ENCODE peak calls at places on chromosomes 7 and 10, in four cellular contexts. One of them, this sample, is unnamed.
A peak's percentile ranks its signal among the peaks of the same experiment; 100 is the strongest.

GRCh38 chr7:20287317-20287716 is 43.4 kb upstream of the ITGB8 start:
- DNase-seq in fibroblast of mammary gland: no peak
- DNase-seq in lower leg skin: no peak
- DNase-seq in endodermal cell: no peak
- DNase-seq in this sample: no peak

GRCh38 chr10:112361951-112362770 is 11.8 kb upstream of the ACSL5 start:
- DNase-seq in fibroblast of mammary gland: peak; percentile 80
- DNase-seq in lower leg skin: peak; percentile 69
- DNase-seq in endodermal cell: peak; percentile 61
- DNase-seq in this sample: peak; percentile 89

GRCh38 chr10:128530301-128530700 is 404.1 kb upstream of the MKI67 start:
- DNase-seq in fibroblast of mammary gland: peak; percentile 10
- DNase-seq in lower leg skin: no peak
- DNase-seq in endodermal cell: no peak
- DNase-seq in this sample: no peak

GRCh38 chr7:92684274-92684673 is 94.1 kb upstream of the FAM133B start:
- DNase-seq in fibroblast of mammary gland: no peak
- DNase-seq in lower leg skin: no peak
- DNase-seq in endodermal cell: no peak
- DNase-seq in this sample: no peak

GRCh38 chr10:114715171-114715670 is 57.1 kb upstream of the ABLIM1 start:
- DNase-seq in fibroblast of mammary gland: peak; percentile 45
- DNase-seq in lower leg skin: no peak
- DNase-seq in endodermal cell: no peak
- DNase-seq in this sample: no peak

GRCh38 chr10:29386347-29386999 is 97.6 kb downstream of the LYZL1 start:
- DNase-seq in fibroblast of mammary gland: peak; percentile 42
- DNase-seq in lower leg skin: no peak
- DNase-seq in endodermal cell: peak; percentile 57
- DNase-seq in this sample: no peak

GRCh38 chr7:47735431-47736345 is 153.8 kb upstream of the TNS3 start:
- DNase-seq in fibroblast of mammary gland: no peak
- DNase-seq in lower leg skin: no peak
- DNase-seq in endodermal cell: no peak
- DNase-seq in this sample: no peak

GRCh38 chr10:59337254-59337653 is 25.1 kb downstream of the FAM13C start:
- DNase-seq in fibroblast of mammary gland: peak; percentile 79
- DNase-seq in lower leg skin: peak; percentile 59
- DNase-seq in endodermal cell: no peak
- DNase-seq in this sample: no peak

GRCh38 chr7:97269741-97270140 is 152.2 kb downstream of the SDHAF3 start:
- DNase-seq in fibroblast of mammary gland: peak; percentile 93
- DNase-seq in lower leg skin: no peak
- DNase-seq in endodermal cell: no peak
- DNase-seq in this sample: no peak

GRCh38 chr10:34437897-34438296 is 377.2 kb downstream of the PARD3 start:
- DNase-seq in fibroblast of mammary gland: no peak
- DNase-seq in lower leg skin: no peak
- DNase-seq in endodermal cell: no peak
- DNase-seq in this sample: no peak

GRCh38 chr7:22356855-22357310 is at the start of gene RAPGEF5:
- DNase-seq in fibroblast of mammary gland: no peak
- DNase-seq in lower leg skin: no peak
- DNase-seq in endodermal cell: peak; percentile 85
- DNase-seq in this sample: no peak

GRCh38 chr10:24988831-24989769 is 26.9 kb downstream of the ENKUR start:
- DNase-seq in fibroblast of mammary gland: no peak
- DNase-seq in lower leg skin: no peak
- DNase-seq in endodermal cell: no peak
- DNase-seq in this sample: no peak

GRCh38 chr10:30456262-30456661 is 22.3 kb downstream of the MAP3K8 start:
- DNase-seq in fibroblast of mammary gland: no peak
- DNase-seq in lower leg skin: no peak
- DNase-seq in endodermal cell: no peak
- DNase-seq in this sample: no peak

GRCh38 chr7:116322541-116322940 is 112.2 kb downstream of the TES start:
- DNase-seq in fibroblast of mammary gland: no peak
- DNase-seq in lower leg skin: no peak
- DNase-seq in endodermal cell: no peak
- DNase-seq in this sample: no peak

GRCh38 chr7:151697515-151697895 is 177.8 kb upstream of the RHEB start:
- DNase-seq in fibroblast of mammary gland: no peak
- DNase-seq in lower leg skin: no peak
- DNase-seq in endodermal cell: no peak
- DNase-seq in this sample: no peak

GRCh38 chr7:151631149-151631967 is 111.7 kb upstream of the RHEB start:
- DNase-seq in fibroblast of mammary gland: no peak
- DNase-seq in lower leg skin: no peak
- DNase-seq in endodermal cell: peak; percentile 75
- DNase-seq in this sample: no peak

GRCh38 chr7:38801786-38802185 is 107.2 kb downstream of the VPS41 start:
- DNase-seq in fibroblast of mammary gland: no peak
- DNase-seq in lower leg skin: no peak
- DNase-seq in endodermal cell: no peak
- DNase-seq in this sample: no peak

GRCh38 chr10:22253578-22253882 is 35.7 kb upstream of the EBLN1 start:
- DNase-seq in fibroblast of mammary gland: no peak
- DNase-seq in lower leg skin: peak; percentile 22
- DNase-seq in endodermal cell: no peak
- DNase-seq in this sample: no peak

GRCh38 chr7:83060218-83060617 is 102.5 kb downstream of the PCLO start:
- DNase-seq in fibroblast of mammary gland: no peak
- DNase-seq in lower leg skin: no peak
- DNase-seq in endodermal cell: no peak
- DNase-seq in this sample: no peak

GRCh38 chr7:99928994-99929729 is at the start of gene GJC3:
- DNase-seq in fibroblast of mammary gland: peak; percentile 53
- DNase-seq in lower leg skin: peak; percentile 29
- DNase-seq in endodermal cell: peak; percentile 91
- DNase-seq in this sample: no peak

GRCh38 chr7:84247591-84247990 is 53.0 kb upstream of the SEMA3A start:
- DNase-seq in fibroblast of mammary gland: peak; percentile 81
- DNase-seq in lower leg skin: no peak
- DNase-seq in endodermal cell: no peak
- DNase-seq in this sample: no peak
- TF ChIP-seq CTCF in fibroblast of mammary gland: peak; percentile 17
- TF ChIP-seq CTCF in lower leg skin: no peak
- TF ChIP-seq CTCF in endodermal cell: no peak
- TF ChIP-seq CTCF in this sample: no peak

GRCh38 chr7:156172638-156173037 is 360.4 kb upstream of the SHH start:
- DNase-seq in fibroblast of mammary gland: no peak
- DNase-seq in lower leg skin: no peak
- DNase-seq in endodermal cell: peak; percentile 24
- DNase-seq in this sample: no peak
- TF ChIP-seq CTCF in fibroblast of mammary gland: no peak
- TF ChIP-seq CTCF in lower leg skin: no peak
- TF ChIP-seq CTCF in endodermal cell: no peak
- TF ChIP-seq CTCF in this sample: no peak

DNA sequence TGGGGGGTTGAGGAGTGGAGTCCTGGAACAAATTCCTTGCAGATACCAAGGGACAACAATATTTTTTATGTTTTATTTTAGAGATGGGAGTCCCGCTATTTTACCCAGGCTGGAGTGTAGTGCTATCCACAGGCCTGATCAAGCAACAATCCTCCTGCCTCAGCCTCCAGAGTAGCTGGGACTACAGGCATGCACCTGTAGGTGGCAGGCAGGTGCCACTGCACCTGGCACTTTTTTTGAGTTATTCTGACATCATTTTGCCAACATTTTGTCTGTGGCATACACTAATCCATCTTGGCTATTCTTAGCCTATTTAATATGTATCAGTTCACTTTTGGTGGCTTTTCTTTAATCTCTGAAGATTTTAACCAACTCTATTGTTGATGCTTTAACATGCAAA is 317.8 kb upstream of the MTPN start:
- DNase-seq in fibroblast of mammary gland: no peak
- DNase-seq in lower leg skin: no peak
- DNase-seq in endodermal cell: peak; percentile 44
- DNase-seq in this sample: no peak
- TF ChIP-seq CTCF in fibroblast of mammary gland: no peak
- TF ChIP-seq CTCF in lower leg skin: no peak
- TF ChIP-seq CTCF in endodermal cell: peak; percentile 58
- TF ChIP-seq CTCF in this sample: no peak

DNA sequence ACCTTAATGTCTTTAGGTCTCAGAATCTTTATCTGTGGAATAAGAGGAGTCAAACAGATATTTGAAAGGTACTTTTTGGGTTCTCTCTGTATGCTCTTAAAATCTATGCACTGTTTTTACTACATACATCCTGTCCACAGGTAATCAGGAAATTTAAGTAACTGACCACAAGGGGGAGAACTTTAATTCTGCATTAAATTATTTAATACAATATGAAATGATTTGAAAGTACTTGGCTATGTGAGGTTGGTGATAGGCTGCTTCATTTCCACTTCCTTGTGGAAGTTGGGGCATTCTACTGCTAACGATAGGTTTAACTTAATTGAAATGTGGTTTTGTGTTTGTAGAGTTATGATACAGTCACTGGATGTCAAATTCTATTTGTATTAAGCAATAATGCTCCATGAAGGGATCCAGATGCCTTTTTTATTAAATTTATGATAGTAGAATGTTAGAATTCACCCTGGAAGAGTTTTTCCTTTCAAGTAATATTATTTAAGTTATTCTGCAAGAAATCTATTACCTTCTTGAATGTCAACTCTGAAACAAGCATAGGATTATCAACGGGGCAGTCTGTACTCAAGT is 6.0 kb downstream of the TEX47 start:
- DNase-seq in fibroblast of mammary gland: peak; percentile 33
- DNase-seq in lower leg skin: no peak
- DNase-seq in endodermal cell: no peak
- DNase-seq in this sample: no peak
- TF ChIP-seq CTCF in fibroblast of mammary gland: peak; percentile 46
- TF ChIP-seq CTCF in lower leg skin: no peak
- TF ChIP-seq CTCF in endodermal cell: peak; percentile 84
- TF ChIP-seq CTCF in this sample: peak; percentile 42

GRCh38 chr7:65840446-65840845 is 32.4 kb upstream of the VKORC1L1 start:
- DNase-seq in fibroblast of mammary gland: peak; percentile 62
- DNase-seq in lower leg skin: no peak
- DNase-seq in endodermal cell: peak; percentile 88
- DNase-seq in this sample: no peak
- TF ChIP-seq CTCF in fibroblast of mammary gland: peak; percentile 55
- TF ChIP-seq CTCF in lower leg skin: no peak
- TF ChIP-seq CTCF in endodermal cell: peak; percentile 76
- TF ChIP-seq CTCF in this sample: no peak

DNA sequence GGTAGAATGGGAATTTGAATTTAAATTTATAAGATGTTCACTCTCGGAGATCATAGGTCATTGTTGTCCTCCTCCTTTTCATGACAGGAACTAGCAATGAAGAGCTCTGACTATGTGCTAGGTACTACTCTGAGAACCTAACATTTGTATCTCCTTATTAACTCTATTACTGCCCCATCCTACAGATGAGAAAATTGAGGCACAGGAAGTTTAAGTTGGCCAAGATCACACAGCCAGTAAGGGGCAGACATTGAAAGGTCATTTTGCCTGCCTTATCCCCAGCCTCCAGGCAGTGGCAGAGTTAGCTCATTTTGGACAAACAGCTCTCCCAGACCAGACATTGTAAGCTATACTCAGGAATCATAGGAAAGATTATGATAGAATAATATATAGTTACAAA is 6.0 kb downstream of the SRGN start:
- DNase-seq in fibroblast of mammary gland: peak; percentile 49
- DNase-seq in lower leg skin: no peak
- DNase-seq in endodermal cell: no peak
- DNase-seq in this sample: no peak
- TF ChIP-seq CTCF in fibroblast of mammary gland: no peak
- TF ChIP-seq CTCF in lower leg skin: no peak
- TF ChIP-seq CTCF in endodermal cell: no peak
- TF ChIP-seq CTCF in this sample: no peak

GRCh38 chr10:126716366-126716765 is 45.9 kb upstream of the C10orf90 start:
- DNase-seq in fibroblast of mammary gland: no peak
- DNase-seq in lower leg skin: no peak
- DNase-seq in endodermal cell: no peak
- DNase-seq in this sample: peak; percentile 52
- TF ChIP-seq CTCF in fibroblast of mammary gland: no peak
- TF ChIP-seq CTCF in lower leg skin: no peak
- TF ChIP-seq CTCF in endodermal cell: no peak
- TF ChIP-seq CTCF in this sample: no peak

This sample was measured in vagina.